ENCODE peak calls at places on chromosomes 16 and 17, in four cellular contexts. A is fibroblast of lung, K is Calu3, X is GM10248. Q is an unnamed sample.

GRCh38 chr17:30565073-30565935 is 88.1 kb downstream of the GOSR1 start:
- DNase-seq in A (no peak), K (no peak), X (no peak), Q (no peak)

GRCh38 chr17:65366102-65366844 is 195.2 kb downstream of the AXIN2 start:
- DNase-seq in A (peak), K (no peak), X (no peak), Q (no peak)

GRCh38 chr17:6574689-6575595 is 18.6 kb upstream of the PITPNM3 start:
- DNase-seq in A (peak), K (no peak), X (peak), Q (peak)

GRCh38 chr17:82412535-82413520 is 5.3 kb upstream of the HEXD start:
- DNase-seq in A (no peak), K (no peak), X (no peak), Q (no peak)

GRCh38 chr16:19856120-19856519 is 28.5 kb downstream of the GPRC5B start:
- DNase-seq in A (no peak), K (no peak), X (no peak), Q (no peak)

GRCh38 chr17:80845121-80845862 is 146.3 kb upstream of the CHMP6 start:
- DNase-seq in A (no peak), K (no peak), X (no peak), Q (no peak)

GRCh38 chr17:59451706-59452105 is 113.7 kb upstream of the DHX40 start:
- DNase-seq in A (peak), K (no peak), X (no peak), Q (no peak)

GRCh38 chr17:6868579-6868978 is 37.0 kb upstream of the TEKT1 start:
- DNase-seq in A (peak), K (peak), X (no peak), Q (no peak)

GRCh38 chr17:75625813-75626486 is 7.3 kb upstream of the SMIM5 start:
- DNase-seq in A (no peak), K (peak), X (peak), Q (peak)

GRCh38 chr16:21097151-21097550 is 53.5 kb downstream of the DNAH3 start:
- DNase-seq in A (peak), K (no peak), X (no peak), Q (no peak)

GRCh38 chr16:17072104-17072503 is 398.7 kb downstream of the XYLT1 start:
- DNase-seq in A (peak), K (no peak), X (no peak), Q (no peak)

GRCh38 chr16:9099131-9099625 is 7.7 kb downstream of the HAPSTR1 start:
- DNase-seq in A (peak), K (no peak), X (peak), Q (peak)

GRCh38 chr16:17404903-17405691 is 65.7 kb downstream of the XYLT1 start:
- DNase-seq in A (peak), K (no peak), X (no peak), Q (no peak)

GRCh38 chr16:89906141-89907025 is 12.3 kb upstream of the MC1R start:
- DNase-seq in A (no peak), K (no peak), X (no peak), Q (no peak)

GRCh38 chr17:42873321-42873720 is 22.3 kb downstream of the AOC3 start:
- DNase-seq in A (no peak), K (no peak), X (no peak), Q (no peak)

GRCh38 chr16:56424791-56425438 is 430 bp downstream of the AMFR start:
- DNase-seq in A (peak), K (peak), X (no peak), Q (no peak)

GRCh38 chr17:489758-490329 is 137.2 kb upstream of the RPH3AL start:
- DNase-seq in A (peak), K (peak), X (peak), Q (peak)

GRCh38 chr17:8698142-8699050 is 46.2 kb downstream of the CCDC42 start:
- DNase-seq in A (peak), K (no peak), X (no peak), Q (no peak)

GRCh38 chr17:8695241-8695640 is 49.4 kb downstream of the CCDC42 start:
- DNase-seq in A (peak), K (no peak), X (no peak), Q (no peak)

GRCh38 chr17:8696456-8696855 is 48.2 kb downstream of the CCDC42 start:
- DNase-seq in A (peak), K (no peak), X (no peak), Q (no peak)

GRCh38 chr17:8696951-8697745 is 47.5 kb downstream of the CCDC42 start:
- DNase-seq in A (peak), K (no peak), X (no peak), Q (no peak)

GRCh38 chr17:8695916-8696415 is 48.7 kb downstream of the CCDC42 start:
- DNase-seq in A (peak), K (no peak), X (no peak), Q (no peak)
- TF ChIP-seq CTCF in A (no peak), K (no peak), X (no peak), Q (no peak)

GRCh38 chr16:83967838-83968482 is at the start of gene NECAB2:
- DNase-seq in A (peak), K (peak), X (peak), Q (peak)
- TF ChIP-seq CTCF in A (peak), K (peak), X (peak), Q (peak)

GRCh38 chr17:2982854-2983636 is 80.4 kb downstream of the OR1D5 start:
- DNase-seq in A (peak), K (no peak), X (no peak), Q (no peak)
- TF ChIP-seq CTCF in A (peak), K (no peak), X (no peak), Q (no peak)

DNA sequence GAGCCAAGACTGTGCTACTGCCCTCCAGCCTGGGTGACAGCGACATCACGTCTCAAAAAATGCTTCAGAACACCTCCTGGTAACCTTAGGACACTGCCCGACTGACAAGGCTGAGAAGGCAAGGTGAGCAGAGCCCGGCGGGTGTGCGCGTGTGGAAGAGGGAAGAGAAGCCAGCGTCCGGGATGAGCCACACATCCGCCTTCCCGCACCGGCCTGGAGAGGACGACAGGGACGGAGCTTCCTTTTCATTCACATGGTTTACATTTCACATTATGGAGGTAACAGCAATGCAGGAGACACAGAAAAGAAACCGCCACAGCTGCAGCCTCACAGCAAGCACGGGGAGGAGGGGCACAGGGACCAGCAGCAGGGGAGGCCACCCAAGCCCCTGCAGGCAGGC is 16.5 kb downstream of the HAGH start:
- DNase-seq in A (no peak), K (no peak), X (no peak), Q (no peak)
- TF ChIP-seq CTCF in A (no peak), K (no peak), X (no peak), Q (no peak)

GRCh38 chr17:55784666-55785065 is 33.8 kb downstream of the PCTP start:
- DNase-seq in A (no peak), K (no peak), X (no peak), Q (no peak)
- TF ChIP-seq CTCF in A (no peak), K (no peak), X (no peak), Q (no peak)